ENCODE peak calls at places on chromosomes 11 and 22, in eight cellular contexts. C is IMR-90; A is breast epithelium; D is left ventricle myocardium inferior; O is CD8-positive, alpha-beta memory T cell; S is adrenal gland; Y is right atrium auricular region; X is OCI-LY7. R is an unnamed sample.

GRCh38 chr11:126716456-126717083 is 284.0 kb downstream of the KIRREL3 start:
- DNase-seq in C (peak; percentile 43), A (no peak), D (no peak), O (no peak), S (peak; percentile 62), Y (no peak), X (peak; percentile 43), R (no peak)

GRCh38 chr11:73956876-73957653 is 6.2 kb downstream of the DNAJB13 start:
- DNase-seq in C (no peak), A (no peak), D (no peak), O (no peak), S (no peak), Y (no peak), X (no peak), R (peak; percentile 55)

GRCh38 chr11:9955387-9955786 is 291.5 kb downstream of the SWAP70 start:
- DNase-seq in C (peak; percentile 61), A (no peak), D (no peak), O (no peak), S (no peak), Y (no peak), X (no peak), R (no peak)

GRCh38 chr11:103920933-103921332 is 115.5 kb upstream of the DDI1 start:
- DNase-seq in C (no peak), A (no peak), D (no peak), O (no peak), S (no peak), Y (no peak), X (peak; percentile 18), R (no peak)

GRCh38 chr11:63769719-63770443 is 1.3 kb upstream of the ZFTA start:
- DNase-seq in C (no peak), A (no peak), D (no peak), O (no peak), S (peak; percentile 29), Y (no peak), X (no peak), R (no peak)

GRCh38 chr11:120339394-120339890 is 3.2 kb downstream of the ARHGEF12 start:
- DNase-seq in C (peak; percentile 43), A (no peak), D (no peak), O (no peak), S (no peak), Y (peak; percentile 70), X (no peak), R (no peak)

GRCh38 chr22:19603767-19604166 is 79.6 kb upstream of the CLDN5 start:
- DNase-seq in C (no peak), A (no peak), D (no peak), O (no peak), S (no peak), Y (no peak), X (no peak), R (no peak)

GRCh38 chr11:74085542-74085892 is 76.6 kb upstream of the UCP3 start:
- DNase-seq in C (peak; percentile 25), A (no peak), D (no peak), O (no peak), S (no peak), Y (no peak), X (no peak), R (no peak)

GRCh38 chr22:40665312-40665711 is 14.0 kb upstream of the MCHR1 start:
- DNase-seq in C (peak; percentile 85), A (no peak), D (peak; percentile 75), O (no peak), S (no peak), Y (peak; percentile 65), X (no peak), R (no peak)

GRCh38 chr11:108788565-108789199 is 123.8 kb downstream of the DDX10 start:
- DNase-seq in C (peak; percentile 41), A (no peak), D (no peak), O (no peak), S (peak; percentile 33), Y (no peak), X (peak; percentile 6), R (no peak)

DNA sequence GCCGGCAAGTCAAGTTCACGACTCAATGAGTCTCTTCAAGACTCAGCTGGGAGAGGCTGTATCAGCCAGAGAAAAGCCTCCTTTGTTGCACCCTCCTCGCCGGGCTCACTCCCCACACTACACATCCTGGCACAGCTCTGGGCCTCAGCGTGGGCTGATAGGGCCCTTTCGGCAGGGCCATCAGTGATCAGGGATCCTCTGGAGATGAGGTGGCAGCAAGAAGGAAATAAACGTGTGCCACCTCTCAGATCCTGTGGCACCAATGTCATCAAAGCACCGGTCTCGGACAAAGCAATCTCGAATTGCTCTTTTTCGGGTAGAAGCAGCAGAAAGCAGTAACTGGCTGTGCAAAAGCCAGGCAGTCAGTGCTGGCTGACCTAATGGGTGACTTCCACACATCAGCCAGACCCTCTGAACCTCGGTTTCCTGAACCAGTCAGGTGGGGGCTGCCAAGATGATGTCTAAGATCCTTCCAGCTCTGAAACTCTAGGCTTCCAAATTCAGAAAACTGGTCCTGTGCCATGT is 2.1 kb downstream of the EHD1 start:
- DNase-seq in C (no peak), A (no peak), D (no peak), O (peak; percentile 31), S (no peak), Y (no peak), X (no peak), R (peak; percentile 46)
- H3K4me1 ChIP-seq in C (peaks cover 21% of the 10 kb centered on the region), A (peaks cover 19% of the 10 kb centered on the region), D (peaks cover 96% of the 10 kb centered on the region), O (peaks cover 79% of the 10 kb centered on the region), S (peaks cover 56% of the 10 kb centered on the region), Y (peaks cover 83% of the 10 kb centered on the region), X (peaks cover 76% of the 10 kb centered on the region), R (peaks cover 60% of the 10 kb centered on the region)

GRCh38 chr22:45757068-45757467 is 85.4 kb downstream of the ATXN10 start:
- DNase-seq in C (peak; percentile 14), A (no peak), D (peak; percentile 38), O (no peak), S (peak; percentile 68), Y (no peak), X (no peak), R (peak; percentile 74)

GRCh38 chr22:45756558-45756957 is 84.9 kb downstream of the ATXN10 start:
- DNase-seq in C (peak; percentile 5), A (no peak), D (no peak), O (no peak), S (no peak), Y (no peak), X (no peak), R (no peak)

GRCh38 chr22:45758603-45759002 is 87.0 kb downstream of the ATXN10 start:
- DNase-seq in C (no peak), A (no peak), D (no peak), O (no peak), S (no peak), Y (no peak), X (no peak), R (no peak)

GRCh38 chr22:45760682-45761081 is 89.0 kb downstream of the ATXN10 start:
- DNase-seq in C (no peak), A (no peak), D (no peak), O (no peak), S (no peak), Y (no peak), X (no peak), R (no peak)

GRCh38 chr22:45757936-45758335 is 86.3 kb downstream of the ATXN10 start:
- DNase-seq in C (no peak), A (no peak), D (no peak), O (no peak), S (no peak), Y (no peak), X (no peak), R (no peak)
- H3K4me3 ChIP-seq in C (no peak overlapping the region), A (no peak overlapping the region), D (no peak overlapping the region), O (no peak overlapping the region), S (no peak overlapping the region), Y (no peak overlapping the region), X (no peak overlapping the region), R (no peak overlapping the region)

DNA sequence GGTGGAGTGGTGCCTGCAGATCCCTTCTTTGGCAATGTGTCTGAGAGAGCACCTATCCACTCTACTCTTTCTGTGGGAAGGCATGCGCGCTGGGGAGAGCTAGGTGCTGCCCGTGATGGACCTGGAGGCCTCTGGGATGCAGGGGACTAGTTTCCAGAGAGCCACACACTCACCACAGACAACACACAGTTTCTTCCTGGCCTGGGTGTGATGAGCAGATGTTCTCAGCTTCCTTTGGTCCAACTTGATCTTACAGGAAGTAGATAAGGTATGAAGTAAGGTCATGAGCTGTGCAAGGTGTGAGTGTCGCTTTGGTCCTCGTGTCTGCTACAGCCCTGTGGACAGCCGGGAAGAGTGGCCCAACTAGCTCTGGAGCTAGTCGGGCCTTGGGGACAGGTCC is 27.3 kb upstream of the SUSD2 start:
- DNase-seq in C (no peak), A (no peak), D (no peak), O (peak; percentile 35), S (no peak), Y (no peak), X (peak; percentile 45), R (no peak)
- H3K27ac ChIP-seq in C (peak overlapping the region; percentile 78), A (no peak overlapping the region), D (peak overlapping the region; percentile 8), O (peak overlapping the region; percentile 36), S (no peak overlapping the region), Y (no peak overlapping the region), X (peak overlapping the region; percentile 54), R (no peak overlapping the region)

GRCh38 chr11:111916768-111917167 is 1.9 kb upstream of the C11orf52 start:
- DNase-seq in C (no peak), A (no peak), D (no peak), O (no peak), S (no peak), Y (no peak), X (no peak), R (no peak)
- H3K4me1 ChIP-seq in C (peaks cover 30% of the 10 kb centered on the region), A (no peaks in the 10 kb centered on the region), D (peaks cover 59% of the 10 kb centered on the region), O (no peaks in the 10 kb centered on the region), S (peaks cover 12% of the 10 kb centered on the region), Y (peaks cover 32% of the 10 kb centered on the region), X (no peaks in the 10 kb centered on the region), R (peaks cover 15% of the 10 kb centered on the region)

R was measured in kidney.